ENCODE peak calls at places on chromosomes 13 and 19, in six cellular contexts. One of them, this sample, is unnamed. For H3K9me3, the result is how much of the 10 kb centered on the place peaks cover.

GRCh38 chr19:55678121-55678671 is 3.2 kb downstream of the EPN1 start:
- DNase-seq in ovary: no peak
- DNase-seq in K562: no peak
- DNase-seq in tibial artery: no peak
- DNase-seq in body of pancreas: no peak
- DNase-seq in gastrocnemius medialis: peak
- DNase-seq in this sample: no peak

GRCh38 chr13:69935043-69935442 is 172.6 kb upstream of the ATXN8OS start:
- DNase-seq in ovary: no peak
- DNase-seq in K562: no peak
- DNase-seq in tibial artery: no peak
- DNase-seq in body of pancreas: no peak
- DNase-seq in gastrocnemius medialis: no peak
- DNase-seq in this sample: no peak

GRCh38 chr19:44653977-44654784 is 10.5 kb downstream of the PVR start:
- DNase-seq in ovary: peak
- DNase-seq in K562: peak
- DNase-seq in tibial artery: peak
- DNase-seq in body of pancreas: peak
- DNase-seq in gastrocnemius medialis: peak
- DNase-seq in this sample: peak

GRCh38 chr13:20721454-20722357 is 18.2 kb downstream of the IL17D start:
- DNase-seq in ovary: peak
- DNase-seq in K562: peak
- DNase-seq in tibial artery: peak
- DNase-seq in body of pancreas: peak
- DNase-seq in gastrocnemius medialis: peak
- DNase-seq in this sample: no peak

GRCh38 chr13:108470921-108471320 is 158.5 kb upstream of the MYO16 start:
- DNase-seq in ovary: no peak
- DNase-seq in K562: no peak
- DNase-seq in tibial artery: no peak
- DNase-seq in body of pancreas: no peak
- DNase-seq in gastrocnemius medialis: no peak
- DNase-seq in this sample: no peak

GRCh38 chr19:1259206-1259872 is 9.8 kb upstream of the CIRBP start:
- DNase-seq in ovary: peak
- DNase-seq in K562: no peak
- DNase-seq in tibial artery: peak
- DNase-seq in body of pancreas: peak
- DNase-seq in gastrocnemius medialis: no peak
- DNase-seq in this sample: peak

GRCh38 chr13:46603165-46603603 is 50.2 kb downstream of the LRCH1 start:
- DNase-seq in ovary: no peak
- DNase-seq in K562: peak
- DNase-seq in tibial artery: no peak
- DNase-seq in body of pancreas: no peak
- DNase-seq in gastrocnemius medialis: no peak
- DNase-seq in this sample: no peak

GRCh38 chr13:101611491-101612475 is 159.3 kb downstream of the ITGBL1 start:
- DNase-seq in ovary: no peak
- DNase-seq in K562: no peak
- DNase-seq in tibial artery: no peak
- DNase-seq in body of pancreas: no peak
- DNase-seq in gastrocnemius medialis: no peak
- DNase-seq in this sample: no peak

GRCh38 chr19:11345122-11345752 is 831 bp downstream of the TMEM205 start:
- DNase-seq in ovary: no peak
- DNase-seq in K562: no peak
- DNase-seq in tibial artery: no peak
- DNase-seq in body of pancreas: peak
- DNase-seq in gastrocnemius medialis: no peak
- DNase-seq in this sample: no peak

GRCh38 chr13:50940509-50940908 is 30.9 kb downstream of the RNASEH2B start:
- DNase-seq in ovary: no peak
- DNase-seq in K562: no peak
- DNase-seq in tibial artery: no peak
- DNase-seq in body of pancreas: no peak
- DNase-seq in gastrocnemius medialis: no peak
- DNase-seq in this sample: no peak

GRCh38 chr13:106182404-106182803 is 353.1 kb downstream of the EFNB2 start:
- DNase-seq in ovary: no peak
- DNase-seq in K562: no peak
- DNase-seq in tibial artery: no peak
- DNase-seq in body of pancreas: no peak
- DNase-seq in gastrocnemius medialis: no peak
- DNase-seq in this sample: no peak

GRCh38 chr13:85651440-85651839 is 147.8 kb downstream of the SLITRK6 start:
- DNase-seq in ovary: no peak
- DNase-seq in K562: no peak
- DNase-seq in tibial artery: no peak
- DNase-seq in body of pancreas: no peak
- DNase-seq in gastrocnemius medialis: no peak
- DNase-seq in this sample: no peak

GRCh38 chr19:46372901-46373572 is 26.1 kb downstream of the PPP5C start:
- DNase-seq in ovary: no peak
- DNase-seq in K562: no peak
- DNase-seq in tibial artery: peak
- DNase-seq in body of pancreas: no peak
- DNase-seq in gastrocnemius medialis: no peak
- DNase-seq in this sample: peak

GRCh38 chr13:51675385-51675784 is 91.1 kb downstream of the WDFY2 start:
- DNase-seq in ovary: no peak
- DNase-seq in K562: no peak
- DNase-seq in tibial artery: no peak
- DNase-seq in body of pancreas: no peak
- DNase-seq in gastrocnemius medialis: no peak
- DNase-seq in this sample: no peak

GRCh38 chr13:27678306-27679040 is 56.8 kb downstream of the POLR1D start:
- DNase-seq in ovary: no peak
- DNase-seq in K562: peak
- DNase-seq in tibial artery: no peak
- DNase-seq in body of pancreas: peak
- DNase-seq in gastrocnemius medialis: no peak
- DNase-seq in this sample: no peak

GRCh38 chr13:98447881-98448641 is 128.8 kb downstream of the STK24 start:
- DNase-seq in ovary: peak
- DNase-seq in K562: no peak
- DNase-seq in tibial artery: no peak
- DNase-seq in body of pancreas: no peak
- DNase-seq in gastrocnemius medialis: no peak
- DNase-seq in this sample: peak

GRCh38 chr19:14544977-14545715 is 15.8 kb downstream of the TECR start:
- DNase-seq in ovary: no peak
- DNase-seq in K562: no peak
- DNase-seq in tibial artery: no peak
- DNase-seq in body of pancreas: peak
- DNase-seq in gastrocnemius medialis: peak
- DNase-seq in this sample: no peak

GRCh38 chr13:113937497-113938140 is 36.3 kb downstream of the C13orf46 start:
- DNase-seq in ovary: no peak
- DNase-seq in K562: no peak
- DNase-seq in tibial artery: no peak
- DNase-seq in body of pancreas: no peak
- DNase-seq in gastrocnemius medialis: no peak
- DNase-seq in this sample: no peak

GRCh38 chr19:38877781-38878574 is at the start of gene RINL:
- DNase-seq in ovary: no peak
- DNase-seq in K562: peak
- DNase-seq in tibial artery: no peak
- DNase-seq in body of pancreas: peak
- DNase-seq in gastrocnemius medialis: no peak
- DNase-seq in this sample: peak

GRCh38 chr13:78679329-78679728 is 20.4 kb upstream of the OBI1 start:
- DNase-seq in ovary: no peak
- DNase-seq in K562: no peak
- DNase-seq in tibial artery: no peak
- DNase-seq in body of pancreas: no peak
- DNase-seq in gastrocnemius medialis: no peak
- DNase-seq in this sample: no peak

GRCh38 chr19:45901432-45901903 is 945 bp downstream of the MYPOP start:
- DNase-seq in ovary: peak
- DNase-seq in K562: no peak
- DNase-seq in tibial artery: no peak
- DNase-seq in body of pancreas: peak
- DNase-seq in gastrocnemius medialis: no peak
- DNase-seq in this sample: no peak

GRCh38 chr13:51887441-51887840 is 25.7 kb downstream of the CCDC70 start:
- DNase-seq in ovary: no peak
- DNase-seq in K562: no peak
- DNase-seq in tibial artery: no peak
- DNase-seq in body of pancreas: no peak
- DNase-seq in gastrocnemius medialis: no peak
- DNase-seq in this sample: peak

GRCh38 chr13:43333176-43333575 is 309.8 kb downstream of the DNAJC15 start:
- DNase-seq in ovary: no peak
- DNase-seq in K562: no peak
- DNase-seq in tibial artery: no peak
- DNase-seq in body of pancreas: no peak
- DNase-seq in gastrocnemius medialis: no peak
- DNase-seq in this sample: no peak

GRCh38 chr19:16736709-16737108 is 17.1 kb downstream of the NWD1 start:
- DNase-seq in ovary: no peak
- DNase-seq in K562: no peak
- DNase-seq in tibial artery: no peak
- DNase-seq in body of pancreas: no peak
- DNase-seq in gastrocnemius medialis: no peak
- DNase-seq in this sample: no peak

GRCh38 chr19:29668746-29669609 is 3.7 kb downstream of the PLEKHF1 start:
- DNase-seq in ovary: no peak
- DNase-seq in K562: peak
- DNase-seq in tibial artery: peak
- DNase-seq in body of pancreas: no peak
- DNase-seq in gastrocnemius medialis: no peak
- DNase-seq in this sample: no peak
- TF ChIP-seq CTCF in ovary: no peak
- TF ChIP-seq CTCF in K562: peak
- TF ChIP-seq CTCF in tibial artery: no peak
- TF ChIP-seq CTCF in body of pancreas: no peak
- TF ChIP-seq CTCF in gastrocnemius medialis: peak
- TF ChIP-seq CTCF in this sample: peak

GRCh38 chr13:76017861-76018556 is 381.9 kb downstream of the LMO7 start:
- DNase-seq in ovary: no peak
- DNase-seq in K562: no peak
- DNase-seq in tibial artery: no peak
- DNase-seq in body of pancreas: no peak
- DNase-seq in gastrocnemius medialis: no peak
- DNase-seq in this sample: no peak

GRCh38 chr13:76012091-76012721 is 376.1 kb downstream of the LMO7 start:
- DNase-seq in ovary: no peak
- DNase-seq in K562: no peak
- DNase-seq in tibial artery: no peak
- DNase-seq in body of pancreas: no peak
- DNase-seq in gastrocnemius medialis: no peak
- DNase-seq in this sample: no peak

GRCh38 chr13:76016799-76017198 is 380.7 kb downstream of the LMO7 start:
- DNase-seq in ovary: no peak
- DNase-seq in K562: peak
- DNase-seq in tibial artery: no peak
- DNase-seq in body of pancreas: peak
- DNase-seq in gastrocnemius medialis: no peak
- DNase-seq in this sample: peak

GRCh38 chr13:76019421-76020044 is 383.4 kb downstream of the LMO7 start:
- DNase-seq in ovary: no peak
- DNase-seq in K562: no peak
- DNase-seq in tibial artery: no peak
- DNase-seq in body of pancreas: no peak
- DNase-seq in gastrocnemius medialis: no peak
- DNase-seq in this sample: peak

GRCh38 chr13:76014618-76015315 is 378.6 kb downstream of the LMO7 start:
- DNase-seq in ovary: no peak
- DNase-seq in K562: no peak
- DNase-seq in tibial artery: no peak
- DNase-seq in body of pancreas: no peak
- DNase-seq in gastrocnemius medialis: no peak
- DNase-seq in this sample: no peak
- H3K27ac ChIP-seq in ovary: no peak
- H3K27ac ChIP-seq in K562: no peak
- H3K27ac ChIP-seq in tibial artery: peak
- H3K27ac ChIP-seq in body of pancreas: no peak
- H3K27ac ChIP-seq in gastrocnemius medialis: no peak
- H3K27ac ChIP-seq in this sample: no peak

GRCh38 chr13:18996627-18997051 is 185.0 kb downstream of the TUBA3C start:
- DNase-seq in ovary: no peak
- DNase-seq in K562: no peak
- DNase-seq in tibial artery: no peak
- DNase-seq in body of pancreas: peak
- DNase-seq in gastrocnemius medialis: no peak
- DNase-seq in this sample: no peak
- H3K9me3 ChIP-seq in ovary: under half
- H3K9me3 ChIP-seq in K562: under half
- H3K9me3 ChIP-seq in tibial artery: under half
- H3K9me3 ChIP-seq in body of pancreas: under half
- H3K9me3 ChIP-seq in gastrocnemius medialis: under half
- H3K9me3 ChIP-seq in this sample: under half

GRCh38 chr19:40530091-40530901 is 46.4 kb upstream of the SHKBP1 start:
- DNase-seq in ovary: peak
- DNase-seq in K562: peak
- DNase-seq in tibial artery: no peak
- DNase-seq in body of pancreas: no peak
- DNase-seq in gastrocnemius medialis: no peak
- DNase-seq in this sample: peak
- TF ChIP-seq CTCF in ovary: no peak
- TF ChIP-seq CTCF in K562: peak
- TF ChIP-seq CTCF in tibial artery: no peak
- TF ChIP-seq CTCF in body of pancreas: no peak
- TF ChIP-seq CTCF in gastrocnemius medialis: no peak
- TF ChIP-seq CTCF in this sample: peak

DNA sequence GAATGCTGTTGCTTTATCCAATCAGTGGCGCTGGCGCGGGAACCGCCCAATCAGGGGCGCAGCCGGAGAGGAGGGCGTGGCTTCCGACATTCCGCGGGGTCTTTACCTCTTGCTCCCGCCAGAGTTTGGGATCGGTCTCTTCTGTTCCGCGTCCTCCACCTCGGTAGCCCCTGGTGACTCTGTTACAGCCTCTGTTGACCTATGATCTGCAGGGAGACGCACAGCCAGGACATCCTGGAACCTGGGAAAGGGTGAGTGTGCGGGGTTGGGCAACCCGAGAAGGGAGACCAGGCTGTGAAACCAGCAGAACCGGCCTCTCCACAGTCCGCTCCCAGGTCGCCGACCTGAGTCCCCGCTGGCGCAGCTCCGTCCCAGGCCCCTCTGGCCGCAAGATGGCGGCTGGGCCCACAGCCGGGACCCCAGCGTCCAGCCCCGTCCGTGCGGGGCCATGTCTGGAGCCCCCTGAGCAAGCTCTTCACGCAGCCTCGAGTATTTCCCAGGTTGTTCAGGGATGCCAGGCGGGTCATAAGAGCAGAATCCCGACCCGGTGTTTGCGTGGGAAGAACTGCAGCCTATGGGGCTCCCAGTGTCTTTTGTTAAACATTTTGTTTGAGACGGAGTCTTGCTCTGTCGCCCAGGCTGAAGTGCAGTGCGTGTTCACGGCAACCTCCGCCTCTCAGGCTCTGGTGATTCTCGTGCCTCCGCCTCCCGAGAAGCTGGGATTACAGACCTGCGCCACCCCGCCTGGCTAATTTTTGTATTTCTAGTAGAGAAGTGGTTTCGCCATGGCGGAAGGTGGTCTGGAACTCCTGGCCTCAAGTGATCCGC is 4.4 kb upstream of the ZNF681 start:
- DNase-seq in ovary: peak
- DNase-seq in K562: peak
- DNase-seq in tibial artery: peak
- DNase-seq in body of pancreas: peak
- DNase-seq in gastrocnemius medialis: peak
- DNase-seq in this sample: no peak
- H3K27ac ChIP-seq in ovary: no peak
- H3K27ac ChIP-seq in K562: peak
- H3K27ac ChIP-seq in tibial artery: peak
- H3K27ac ChIP-seq in body of pancreas: peak
- H3K27ac ChIP-seq in gastrocnemius medialis: no peak
- H3K27ac ChIP-seq in this sample: no peak

This sample was measured in WERI-Rb-1.